ENCODE peak calls at places on chromosomes 3 and 15, in eight cellular contexts. X is M059J, O is HS-27A, W is IMR-90, L is EH, S is islet precursor cell, V is bronchial epithelial cell, D is ovary. E is an unnamed sample.

GRCh38 chr15:99726333-99726732 is 6.9 kb downstream of the LYSMD4 start:
- DNase-seq in X (no peak), O (no peak), W (no peak), L (no peak), S (no peak), V (no peak), D (no peak), E (no peak)

GRCh38 chr3:194675081-194675640 is 3.2 kb upstream of the LSG1 start:
- DNase-seq in X (no peak), O (no peak), W (no peak), L (no peak), S (peak), V (peak), D (no peak), E (no peak)

GRCh38 chr3:64740232-64740631 is 52.4 kb upstream of the ADAMTS9 start:
- DNase-seq in X (peak), O (no peak), W (peak), L (no peak), S (peak), V (no peak), D (peak), E (peak)

GRCh38 chr3:30112904-30113484 is 493.4 kb upstream of the TGFBR2 start:
- DNase-seq in X (peak), O (peak), W (peak), L (peak), S (no peak), V (peak), D (no peak), E (peak)

GRCh38 chr15:98547741-98548166 is 100.6 kb upstream of the IGF1R start:
- DNase-seq in X (no peak), O (no peak), W (no peak), L (no peak), S (peak), V (no peak), D (peak), E (no peak)

GRCh38 chr3:8767181-8767666 is 2.2 kb downstream of the OXTR start:
- DNase-seq in X (no peak), O (no peak), W (no peak), L (peak), S (peak), V (no peak), D (no peak), E (no peak)

GRCh38 chr15:81106560-81106959 is 27.5 kb upstream of the CFAP161 start:
- DNase-seq in X (peak), O (peak), W (peak), L (peak), S (peak), V (peak), D (peak), E (peak)

GRCh38 chr3:115792206-115792955 is 169.1 kb downstream of the GAP43 start:
- DNase-seq in X (peak), O (no peak), W (peak), L (peak), S (no peak), V (peak), D (no peak), E (peak)

GRCh38 chr3:31232049-31233040 is 300.4 kb upstream of the STT3B start:
- DNase-seq in X (peak), O (no peak), W (no peak), L (no peak), S (no peak), V (no peak), D (no peak), E (no peak)

GRCh38 chr3:95459706-95460105 is 1354.7 kb upstream of the EPHA6 start:
- DNase-seq in X (no peak), O (no peak), W (no peak), L (no peak), S (no peak), V (no peak), D (no peak), E (no peak)

GRCh38 chr3:149638401-149639092 is 19.3 kb downstream of the WWTR1 start:
- DNase-seq in X (peak), O (no peak), W (peak), L (peak), S (no peak), V (no peak), D (no peak), E (peak)

GRCh38 chr15:52559583-52559982 is 9.2 kb downstream of the ARPP19 start:
- DNase-seq in X (peak), O (no peak), W (peak), L (peak), S (no peak), V (peak), D (no peak), E (no peak)